ENCODE peak calls at places on chromosomes 6 and 20, in five cellular contexts. T is endothelial cell, N is H9, C is lung, V is GM23338. Q is an unnamed sample.

GRCh38 chr6:16585805-16586204 is 175.5 kb downstream of the ATXN1 start:
- DNase-seq in T (no peak), N (no peak), C (no peak), V (no peak), Q (no peak)

GRCh38 chr6:133953634-133954415 is 801 bp downstream of the TBPL1 start:
- DNase-seq in T (no peak), N (no peak), C (no peak), V (peak), Q (peak)

GRCh38 chr20:23061713-23062561 is 12.5 kb upstream of the THBD start:
- DNase-seq in T (no peak), N (peak), C (no peak), V (peak), Q (no peak)

GRCh38 chr20:44738779-44739477 is 6.7 kb upstream of the KCNK15 start:
- DNase-seq in T (peak), N (peak), C (peak), V (peak), Q (peak)

GRCh38 chr6:131600696-131601095 is 27.3 kb downstream of the MED23 start:
- DNase-seq in T (no peak), N (no peak), C (no peak), V (no peak), Q (no peak)

GRCh38 chr6:150747155-150747554 is 118.3 kb upstream of the MTHFD1L start:
- DNase-seq in T (no peak), N (no peak), C (no peak), V (no peak), Q (no peak)

GRCh38 chr6:93794161-93794560 is 374.8 kb upstream of the EPHA7 start:
- DNase-seq in T (no peak), N (no peak), C (no peak), V (no peak), Q (no peak)

GRCh38 chr6:131982740-131983259 is 31.6 kb upstream of the CCN2 start:
- DNase-seq in T (no peak), N (no peak), C (no peak), V (no peak), Q (no peak)

GRCh38 chr6:18265787-18266523 is 1.6 kb upstream of the DEK start:
- DNase-seq in T (no peak), N (peak), C (no peak), V (no peak), Q (no peak)

GRCh38 chr20:58313366-58313765 is 3.9 kb downstream of the RAB22A start:
- DNase-seq in T (no peak), N (no peak), C (no peak), V (no peak), Q (no peak)

GRCh38 chr6:142521791-142522190 is 220.0 kb downstream of the ADGRG6 start:
- DNase-seq in T (no peak), N (no peak), C (no peak), V (no peak), Q (no peak)

GRCh38 chr6:56854086-56854485 is 100.8 kb upstream of the BEND6 start:
- DNase-seq in T (no peak), N (no peak), C (no peak), V (no peak), Q (no peak)

DNA sequence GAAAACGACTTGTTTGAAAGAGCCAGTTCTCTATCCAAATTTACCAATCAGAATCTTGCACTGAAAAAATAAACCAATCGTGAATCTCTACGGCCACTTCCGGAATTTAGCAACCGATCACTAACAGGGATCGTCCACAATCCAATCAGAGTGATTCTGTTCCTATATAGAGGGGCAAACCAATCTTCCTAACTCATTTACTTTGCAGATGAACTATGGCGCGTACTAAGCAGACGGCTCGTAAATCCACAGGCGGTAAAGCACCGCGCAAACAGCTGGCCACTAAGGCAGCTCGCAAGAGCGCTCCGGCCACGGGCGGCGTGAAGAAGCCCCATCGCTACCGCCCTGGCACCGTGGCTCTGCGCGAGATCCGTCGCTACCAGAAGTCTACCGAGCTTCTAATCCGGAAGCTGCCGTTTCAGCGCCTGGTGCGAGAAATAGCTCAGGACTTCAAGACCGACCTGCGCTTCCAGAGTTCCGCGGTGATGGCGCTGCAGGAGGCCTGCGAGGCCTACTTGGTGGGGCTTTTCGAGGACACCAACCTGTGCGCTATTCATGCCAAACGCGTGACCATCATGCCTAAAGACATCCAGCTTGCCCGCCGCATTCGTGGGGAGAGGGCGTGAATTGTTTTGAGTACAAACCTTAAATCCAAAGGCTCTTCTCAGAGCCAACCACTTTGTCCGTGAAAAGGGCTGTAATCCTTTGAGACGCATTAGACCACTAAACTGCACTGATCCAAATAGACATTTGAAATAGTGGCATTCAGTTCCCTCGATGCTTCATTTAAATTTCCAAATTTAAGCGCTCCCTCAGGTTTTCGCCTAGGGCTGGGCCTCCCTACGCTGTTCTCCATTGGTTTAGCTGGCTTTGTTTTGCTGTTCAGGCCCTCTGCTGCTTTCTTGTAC is 138.0 kb downstream of the HFE start:
- DNase-seq in T (no peak), N (peak), C (no peak), V (peak), Q (peak)
- TF ChIP-seq CTCF in T (no peak), N (peak), C (no peak), V (peak), Q (no peak)

GRCh38 chr6:69185276-69185675 is 550.2 kb downstream of the ADGRB3 start:
- DNase-seq in T (no peak), N (no peak), C (no peak), V (no peak), Q (no peak)
- TF ChIP-seq CTCF in T (no peak), N (no peak), C (no peak), V (no peak), Q (no peak)

GRCh38 chr6:20060252-20060651 is 152.0 kb downstream of the MBOAT1 start:
- DNase-seq in T (no peak), N (no peak), C (no peak), V (no peak), Q (no peak)
- TF ChIP-seq CTCF in T (no peak), N (no peak), C (no peak), V (no peak), Q (no peak)

GRCh38 chr6:51559059-51559458 is 528.4 kb downstream of the PKHD1 start:
- DNase-seq in T (no peak), N (peak), C (no peak), V (peak), Q (no peak)
- TF ChIP-seq CTCF in T (no peak), N (peak), C (no peak), V (peak), Q (no peak)

DNA sequence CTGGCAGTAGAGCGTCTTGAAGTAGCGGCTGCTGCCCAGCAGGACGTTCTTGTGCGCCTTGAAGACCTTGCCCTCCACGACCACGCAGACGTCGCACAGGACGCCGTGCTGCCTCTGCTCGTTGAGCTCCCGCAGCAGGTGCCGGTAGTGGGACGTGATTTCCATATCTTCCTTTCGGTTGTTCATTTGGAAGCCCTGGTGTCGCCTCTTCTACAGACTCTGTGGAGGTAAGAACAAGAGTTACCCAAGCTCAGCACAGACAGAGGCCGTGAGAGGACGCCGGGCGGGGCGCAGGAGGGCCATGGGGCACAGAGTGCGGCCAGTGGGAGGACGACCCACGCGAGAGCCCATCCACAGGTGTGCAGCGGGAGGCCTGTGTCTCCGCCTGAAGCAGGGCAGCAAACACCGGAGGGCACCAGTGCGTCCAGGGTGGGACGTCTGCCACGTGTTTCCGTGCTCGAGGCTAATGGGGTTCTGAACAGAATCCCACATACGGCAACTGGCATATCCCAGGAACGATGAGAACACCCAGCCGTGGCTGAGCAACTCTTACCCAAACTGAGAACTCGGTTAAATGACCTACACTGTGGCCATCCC is 40.4 kb downstream of the ZBTB46 start:
- DNase-seq in T (no peak), N (no peak), C (no peak), V (no peak), Q (no peak)
- TF ChIP-seq CTCF in T (no peak), N (no peak), C (no peak), V (no peak), Q (no peak)

GRCh38 chr6:109397020-109397419 is 14.8 kb upstream of the CD164 start:
- DNase-seq in T (no peak), N (no peak), C (no peak), V (peak), Q (no peak)
- TF ChIP-seq CTCF in T (no peak), N (peak), C (peak), V (peak), Q (no peak)

DNA sequence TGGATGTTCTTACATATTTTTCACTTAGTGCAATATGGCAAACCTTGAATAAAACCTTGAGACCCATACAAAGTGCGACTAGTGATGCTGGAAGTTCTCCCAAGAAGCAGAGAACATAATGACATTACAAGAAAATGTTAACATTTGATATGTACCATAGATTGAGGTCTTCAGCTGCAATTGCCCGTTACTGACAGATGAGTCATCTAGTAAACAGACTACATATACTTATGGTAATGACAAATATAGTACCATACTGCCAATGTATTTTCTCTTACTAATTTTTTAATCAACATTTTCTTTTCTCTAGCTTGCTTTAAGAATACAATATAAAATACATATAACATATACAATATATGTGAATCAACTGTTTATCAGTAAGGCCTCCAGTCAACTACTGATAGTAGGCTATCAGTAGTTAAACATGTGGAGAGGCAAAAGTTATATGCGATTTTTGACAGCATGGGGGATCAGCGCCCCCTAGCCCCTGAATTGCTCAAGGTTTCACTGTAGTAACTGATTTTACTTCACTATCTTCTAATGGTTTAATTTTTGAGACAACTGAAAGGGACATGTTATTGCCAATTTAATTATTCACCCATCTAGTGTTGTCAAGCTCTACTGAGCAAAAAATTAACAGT is 166.7 kb upstream of the ADGRB3 start:
- DNase-seq in T (peak), N (peak), C (no peak), V (peak), Q (peak)
- TF ChIP-seq CTCF in T (peak), N (peak), C (no peak), V (peak), Q (no peak)